ENCODE peak calls at places on chromosomes 11 and 22, in seven cellular contexts. I, O, R, A, X, S and Q are unnamed samples.

GRCh38 chr11:74141274-74141695 is 29.5 kb downstream of the C2CD3 start:
- DNase-seq in S (no peak), A (no peak), I (no peak), X (peak; percentile 53), O (no peak), R (no peak), Q (no peak)

GRCh38 chr22:46219650-46220049 is 30.4 kb downstream of the CDPF1 start:
- DNase-seq in A (no peak), O (peak; percentile 7), R (no peak), S (no peak), I (no peak), X (no peak), Q (no peak)

GRCh38 chr11:118690553-118691304 is 11.3 kb upstream of the TREH start:
- DNase-seq in O (no peak), I (no peak), S (no peak), R (no peak), X (no peak), A (no peak), Q (no peak)

GRCh38 chr11:13207665-13208594 is 69.7 kb upstream of the BMAL1 start:
- DNase-seq in O (no peak), S (peak; percentile 54), R (no peak), I (peak; percentile 25), X (peak; percentile 54), A (no peak), Q (no peak)

GRCh38 chr22:24186352-24186740 is 5.1 kb downstream of the SUSD2 start:
- DNase-seq in O (no peak), R (no peak), A (peak; percentile 24), X (no peak), S (no peak), I (no peak), Q (peak; percentile 59)

GRCh38 chr22:41523464-41524221 is 20.6 kb downstream of the POLR3H start:
- DNase-seq in R (no peak), X (no peak), S (no peak), O (no peak), I (peak; percentile 64), A (peak; percentile 26), Q (no peak)

GRCh38 chr11:63763506-63764200 is 4.9 kb downstream of the ZFTA start:
- DNase-seq in A (peak; percentile 41), X (no peak), R (no peak), S (peak; percentile 91), O (no peak), I (no peak), Q (no peak)

GRCh38 chr22:37300551-37301017 is 18.3 kb downstream of the CYTH4 start:
- DNase-seq in I (no peak), O (no peak), X (no peak), S (no peak), R (no peak), A (no peak), Q (no peak)

GRCh38 chr11:120519474-120519873 is 7.9 kb downstream of the GRIK4 start:
- DNase-seq in A (no peak), S (no peak), R (no peak), X (no peak), O (no peak), I (no peak), Q (no peak)

GRCh38 chr11:43947003-43947500 is 4.6 kb downstream of the C11orf96 start:
- DNase-seq in X (peak; percentile 27), O (no peak), I (peak; percentile 49), S (no peak), A (no peak), R (peak; percentile 19), Q (peak; percentile 74)

GRCh38 chr11:297666-298405 is 1.5 kb downstream of the IFITM5 start:
- DNase-seq in I (peak; percentile 70), A (no peak), R (no peak), O (no peak), S (no peak), X (peak; percentile 24), Q (no peak)

GRCh38 chr11:39365809-39366436 is 2093.5 kb downstream of the LRRC4C start:
- DNase-seq in S (no peak), A (no peak), R (no peak), X (no peak), O (no peak), I (no peak), Q (peak; percentile 77)

GRCh38 chr11:71284525-71285092 is 32.2 kb upstream of the SHANK2 start:
- DNase-seq in I (no peak), O (no peak), R (no peak), A (peak; percentile 57), S (no peak), X (peak; percentile 34), Q (peak; percentile 79)

GRCh38 chr11:102007567-102008437 is 39.4 kb upstream of the CFAP300 start:
- DNase-seq in S (no peak), R (peak; percentile 57), A (peak; percentile 39), I (peak; percentile 31), X (peak; percentile 88), O (peak; percentile 1), Q (peak; percentile 93)

GRCh38 chr11:118572075-118572913 is at the start of gene ARCN1:
- DNase-seq in O (peak; percentile 24), S (peak; percentile 77), X (peak; percentile 61), I (peak; percentile 88), A (peak; percentile 92), R (peak; percentile 41), Q (peak; percentile 82)

GRCh38 chr11:27196040-27196897 is 155.7 kb downstream of the BBOX1 start:
- DNase-seq in R (no peak), X (no peak), A (no peak), I (no peak), O (no peak), S (no peak), Q (no peak)

GRCh38 chr11:102957953-102958352 is 2.4 kb upstream of the MMP13 start:
- DNase-seq in R (no peak), S (no peak), X (no peak), A (no peak), I (no peak), O (no peak), Q (no peak)

GRCh38 chr11:72676874-72677341 is 2.7 kb upstream of the PDE2A start:
- DNase-seq in S (peak; percentile 94), O (no peak), R (no peak), X (peak; percentile 15), I (peak; percentile 94), A (no peak), Q (peak; percentile 95)

GRCh38 chr11:131600591-131600990 is 230.2 kb downstream of the NTM start:
- DNase-seq in S (no peak), O (no peak), X (no peak), I (no peak), R (no peak), A (no peak), Q (no peak)

DNA sequence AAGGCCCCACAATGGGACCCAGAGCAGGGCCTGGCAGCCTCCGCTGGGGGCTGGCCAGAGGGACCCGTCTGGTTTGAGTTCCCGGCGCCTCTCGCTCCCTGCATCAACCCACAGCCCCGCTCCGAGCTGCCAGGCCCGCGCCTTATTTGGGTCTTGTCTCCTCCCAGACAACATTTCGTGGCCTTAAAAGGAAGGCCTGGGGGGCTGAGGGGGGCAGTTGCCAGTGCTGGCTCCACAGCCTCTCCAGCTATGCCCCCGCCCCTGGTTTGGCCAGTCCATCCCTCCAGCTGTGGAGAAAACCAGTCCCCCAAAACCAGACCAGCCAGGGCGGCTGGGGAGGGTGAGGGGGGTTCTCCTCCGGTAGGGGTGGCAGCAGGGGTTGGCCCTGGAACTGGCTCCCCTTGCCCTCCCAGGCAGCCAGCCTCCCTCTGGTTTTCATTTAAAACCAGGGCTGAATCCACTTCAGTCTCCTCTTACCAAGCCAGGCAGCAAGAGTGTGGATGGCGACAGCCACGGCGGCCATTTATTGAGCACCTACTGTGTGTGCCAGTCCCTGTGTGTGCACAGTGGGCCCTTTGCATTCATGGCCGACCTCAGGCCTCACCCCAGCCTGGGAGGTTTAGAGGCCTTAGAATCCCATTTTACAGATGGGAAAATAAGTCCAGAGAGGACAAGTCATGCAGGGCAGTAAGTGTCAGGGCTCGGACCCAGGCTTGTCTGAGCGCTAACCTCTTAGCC is 18.6 kb downstream of the EMID1 start:
- DNase-seq in A (peak; percentile 49), S (no peak), X (no peak), I (no peak), R (no peak), O (no peak), Q (no peak)
- TF ChIP-seq JUND in A (no peak), S (no peak), X (no peak), I (no peak), R (no peak), O (no peak), Q (no peak)

GRCh38 chr11:2467695-2468055 is 22.9 kb downstream of the KCNQ1 start:
- DNase-seq in A (no peak), I (no peak), X (no peak), O (no peak), S (no peak), R (no peak), Q (no peak)
- TF ChIP-seq JUND in A (no peak), I (no peak), X (no peak), O (no peak), S (no peak), R (no peak), Q (no peak)

GRCh38 chr11:133941546-133941945 is 15.2 kb downstream of the IGSF9B start:
- DNase-seq in X (no peak), I (no peak), O (no peak), S (no peak), A (no peak), R (no peak), Q (no peak)
- TF ChIP-seq JUND in X (no peak), I (no peak), O (no peak), S (no peak), A (no peak), R (no peak), Q (no peak)

GRCh38 chr11:33182246-33182878 is 21.1 kb upstream of the CSTF3 start:
- DNase-seq in X (peak; percentile 15), O (no peak), I (no peak), R (no peak), A (peak; percentile 23), S (no peak), Q (no peak)

GRCh38 chr11:33172996-33173395 is 11.7 kb upstream of the CSTF3 start:
- DNase-seq in X (peak; percentile 32), A (no peak), I (no peak), S (no peak), O (no peak), R (no peak), Q (no peak)

GRCh38 chr11:33177676-33178336 is 16.5 kb upstream of the CSTF3 start:
- DNase-seq in S (no peak), I (no peak), A (no peak), X (no peak), R (no peak), O (no peak), Q (no peak)

GRCh38 chr11:33179431-33179830 is 18.2 kb upstream of the CSTF3 start:
- DNase-seq in I (no peak), R (no peak), X (no peak), S (no peak), O (no peak), A (no peak), Q (peak; percentile 35)

DNA sequence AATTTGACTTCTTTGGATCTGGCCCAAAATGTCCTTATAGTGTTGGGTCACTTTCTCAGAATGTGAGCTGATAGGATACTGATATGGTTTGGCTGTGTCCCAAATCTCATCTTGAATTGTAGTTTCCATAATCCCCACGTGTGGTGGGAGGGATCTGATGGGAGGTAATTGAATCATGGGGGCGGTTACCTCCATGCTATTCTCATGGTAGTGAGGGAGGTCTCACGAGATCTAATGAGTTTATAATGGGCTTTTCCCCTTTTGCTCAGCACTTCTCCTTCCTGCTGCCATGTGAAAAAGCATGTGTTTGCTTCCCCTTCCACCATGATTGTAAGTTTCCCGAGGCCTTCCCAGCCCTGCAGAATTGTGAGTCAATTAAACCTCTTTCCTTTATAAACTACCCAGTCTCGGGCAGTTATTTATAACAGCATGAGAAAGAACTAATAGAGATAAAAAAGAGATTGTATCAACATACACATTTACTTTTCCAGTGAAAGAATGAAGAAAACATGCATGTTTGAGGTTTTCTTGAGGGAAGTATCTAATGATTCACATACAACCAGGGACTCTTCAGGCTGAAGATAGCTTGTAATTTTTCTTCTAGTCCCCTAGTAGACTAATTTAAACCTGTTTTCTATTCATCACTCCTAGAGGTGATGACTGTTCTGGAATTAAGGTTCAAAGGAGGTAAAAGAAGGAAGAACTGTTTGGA is 17.3 kb upstream of the CSTF3 start:
- DNase-seq in A (no peak), R (no peak), I (no peak), O (no peak), X (no peak), S (no peak), Q (no peak)
- TF ChIP-seq JUND in A (no peak), R (no peak), I (no peak), O (no peak), X (no peak), S (no peak), Q (no peak)